ENCODE peak calls at places on chromosome 19, in seven cellular contexts. R, G, X, Q, Y, A and E are unnamed samples.
A peak's percentile ranks its signal among the peaks of the same experiment; 100 is the strongest.

GRCh38 chr19:41415154-41415571 is 12.0 kb downstream of the B3GNT8 start:
- DNase-seq in R (no peak), G (peak; percentile 81), X (no peak), Q (no peak), Y (no peak), A (no peak), E (no peak)

GRCh38 chr19:41811036-41811435 is 14.6 kb downstream of the CEACAM3 start:
- DNase-seq in R (no peak), G (no peak), X (no peak), Q (no peak), Y (no peak), A (no peak), E (peak; percentile 53)

GRCh38 chr19:51637362-51637978 is 7.3 kb upstream of the SIGLEC5 start:
- DNase-seq in R (no peak), G (no peak), X (peak; percentile 19), Q (no peak), Y (no peak), A (no peak), E (no peak)

GRCh38 chr19:28242317-28242927 is 970.5 kb downstream of the UQCRFS1 start:
- DNase-seq in R (peak; percentile 70), G (no peak), X (peak; percentile 3), Q (peak; percentile 26), Y (no peak), A (no peak), E (peak; percentile 1)

GRCh38 chr19:40523322-40524047 is 53.2 kb upstream of the SHKBP1 start:
- DNase-seq in R (peak; percentile 56), G (peak; percentile 62), X (peak; percentile 49), Q (peak; percentile 41), Y (no peak), A (no peak), E (no peak)

GRCh38 chr19:43609872-43610271 is 2.0 kb upstream of the SRRM5 start:
- DNase-seq in R (no peak), G (no peak), X (no peak), Q (no peak), Y (no peak), A (no peak), E (no peak)

GRCh38 chr19:39845621-39846175 is 481 bp downstream of the FBL start:
- DNase-seq in R (no peak), G (no peak), X (no peak), Q (no peak), Y (no peak), A (no peak), E (no peak)

GRCh38 chr19:58558066-58558622 is at the start of gene UBE2M:
- DNase-seq in R (no peak), G (peak; percentile 84), X (no peak), Q (peak; percentile 54), Y (no peak), A (no peak), E (no peak)

GRCh38 chr19:55384576-55385235 is 614 bp upstream of the TMEM238 start:
- DNase-seq in R (no peak), G (no peak), X (no peak), Q (no peak), Y (no peak), A (no peak), E (no peak)

GRCh38 chr19:1097810-1098176 is 2.6 kb upstream of the POLR2E start:
- DNase-seq in R (no peak), G (peak; percentile 47), X (no peak), Q (no peak), Y (no peak), A (no peak), E (no peak)

GRCh38 chr19:17734146-17734545 is 14.9 kb downstream of the MAP1S start:
- DNase-seq in R (no peak), G (no peak), X (no peak), Q (no peak), Y (no peak), A (no peak), E (no peak)

GRCh38 chr19:56097776-56098175 is 23.3 kb downstream of the ZNF787 start:
- DNase-seq in R (no peak), G (no peak), X (no peak), Q (no peak), Y (no peak), A (no peak), E (no peak)

GRCh38 chr19:8663920-8664670 is 33.7 kb downstream of the NFILZ start:
- DNase-seq in R (no peak), G (no peak), X (no peak), Q (no peak), Y (no peak), A (no peak), E (no peak)

GRCh38 chr19:58084596-58085347 is 13.3 kb downstream of the ZSCAN18 start:
- DNase-seq in R (no peak), G (no peak), X (no peak), Q (no peak), Y (no peak), A (no peak), E (no peak)

GRCh38 chr19:49718511-49718910 is 27.6 kb downstream of the CPT1C start:
- DNase-seq in R (no peak), G (no peak), X (no peak), Q (no peak), Y (no peak), A (no peak), E (no peak)

GRCh38 chr19:47124937-47125668 is 5.5 kb upstream of the SAE1 start:
- DNase-seq in R (peak; percentile 76), G (no peak), X (peak; percentile 74), Q (no peak), Y (no peak), A (no peak), E (no peak)

GRCh38 chr19:13128583-13128982 is 10.5 kb downstream of the NACC1 start:
- DNase-seq in R (no peak), G (no peak), X (no peak), Q (no peak), Y (no peak), A (no peak), E (no peak)

GRCh38 chr19:44741841-44742352 is 6.6 kb upstream of the BCL3 start:
- DNase-seq in R (no peak), G (peak; percentile 99), X (peak; percentile 98), Q (no peak), Y (no peak), A (no peak), E (no peak)

GRCh38 chr19:2149980-2150793 is 1.2 kb downstream of the AP3D1 start:
- DNase-seq in R (no peak), G (no peak), X (peak; percentile 19), Q (no peak), Y (no peak), A (no peak), E (no peak)

GRCh38 chr19:1850809-1851544 is 2.7 kb upstream of the REXO1 start:
- DNase-seq in R (no peak), G (no peak), X (no peak), Q (no peak), Y (no peak), A (no peak), E (no peak)